ENCODE peak calls at places on chromosomes 11 and 22, in six cellular contexts. Q is astrocyte of the cerebellum, A is Peyer's patch, T is PC-9, P is kidney epithelial cell, S is neural progenitor cell. C is an unnamed sample.

GRCh38 chr22:44338906-44339305 is 26.2 kb upstream of the SHISAL1 start:
- DNase-seq in S (no peak), P (no peak), T (no peak), Q (no peak), A (no peak), C (no peak)

GRCh38 chr11:106493751-106494150 is 416.3 kb downstream of the AASDHPPT start:
- DNase-seq in P (no peak), S (no peak), T (no peak), Q (peak), A (no peak), C (peak)

GRCh38 chr11:128052912-128053641 is 534.3 kb downstream of the ETS1 start:
- DNase-seq in A (no peak), S (no peak), P (peak), Q (no peak), T (peak), C (peak)

GRCh38 chr11:132347156-132348090 is 977.0 kb downstream of the NTM start:
- DNase-seq in A (no peak), P (no peak), S (peak), T (no peak), Q (no peak), C (no peak)

GRCh38 chr11:35330924-35331323 is 88.4 kb downstream of the SLC1A2 start:
- DNase-seq in S (no peak), Q (no peak), A (peak), T (no peak), P (no peak), C (no peak)

GRCh38 chr22:38163844-38164577 is 17.6 kb downstream of the PLA2G6 start:
- DNase-seq in Q (no peak), A (peak), P (no peak), T (no peak), S (no peak), C (no peak)

GRCh38 chr11:15602042-15602441 is 487.3 kb downstream of the INSC start:
- DNase-seq in P (no peak), A (no peak), T (no peak), S (no peak), Q (no peak), C (no peak)

GRCh38 chr11:47083913-47084312 is 92.8 kb downstream of the ARFGAP2 start:
- DNase-seq in P (no peak), T (no peak), S (no peak), Q (no peak), A (no peak), C (peak)

GRCh38 chr11:11884774-11885481 is 43.2 kb downstream of the USP47 start:
- DNase-seq in S (no peak), Q (no peak), T (no peak), A (no peak), P (no peak), C (no peak)

GRCh38 chr22:21098099-21098671 is 52.4 kb downstream of the LRRC74B start:
- DNase-seq in A (no peak), P (no peak), T (no peak), S (no peak), Q (no peak), C (no peak)

GRCh38 chr11:16862733-16863132 is 124.3 kb downstream of the C11orf58 start:
- DNase-seq in P (no peak), A (no peak), Q (no peak), S (no peak), T (no peak), C (peak)

GRCh38 chr11:1148752-1149180 is 9.0 kb upstream of the MUC5AC start:
- DNase-seq in T (no peak), Q (no peak), S (no peak), A (peak), P (no peak), C (no peak)

GRCh38 chr22:32584650-32585049 is 110.0 kb downstream of the FBXO7 start:
- DNase-seq in Q (peak), A (peak), S (no peak), P (no peak), T (no peak), C (peak)

GRCh38 chr11:34053161-34053686 is 1.7 kb downstream of the CAPRIN1 start:
- DNase-seq in T (peak), Q (peak), S (peak), P (no peak), A (peak), C (peak)

GRCh38 chr11:86418929-86419328 is 44.2 kb downstream of the CCDC81 start:
- DNase-seq in S (peak), T (no peak), P (no peak), A (no peak), Q (no peak), C (peak)

GRCh38 chr22:39448205-39449054 is 8.4 kb upstream of the MGAT3 start:
- DNase-seq in P (no peak), S (no peak), Q (no peak), T (peak), A (peak), C (no peak)

GRCh38 chr22:18133452-18133851 is 16.5 kb upstream of the USP18 start:
- DNase-seq in Q (no peak), A (no peak), S (no peak), T (no peak), P (no peak), C (peak)

GRCh38 chr11:63875506-63875905 is 36.6 kb downstream of the MARK2 start:
- DNase-seq in Q (no peak), S (no peak), T (no peak), A (no peak), P (no peak), C (no peak)

GRCh38 chr22:43127166-43127908 is 15.9 kb downstream of the MCAT start:
- DNase-seq in A (peak), P (no peak), S (no peak), T (peak), Q (no peak), C (no peak)

GRCh38 chr11:46381836-46382643 is 571 bp downstream of the MDK start:
- DNase-seq in T (peak), Q (no peak), A (no peak), S (peak), P (no peak), C (no peak)

GRCh38 chr22:25668437-25668836 is 73.6 kb upstream of the MYO18B start:
- DNase-seq in Q (peak), S (no peak), T (no peak), A (no peak), P (no peak), C (peak)

GRCh38 chr11:117020287-117020686 is 77.9 kb downstream of the SIK3 start:
- DNase-seq in S (no peak), A (peak), Q (no peak), T (no peak), P (no peak), C (no peak)

GRCh38 chr11:130979386-130979972 is 63.2 kb upstream of the SNX19 start:
- DNase-seq in T (no peak), S (peak), P (no peak), A (no peak), Q (peak), C (peak)

GRCh38 chr22:40156001-40156516 is 21.7 kb upstream of the TNRC6B start:
- DNase-seq in T (peak), A (peak), P (peak), S (no peak), Q (no peak), C (peak)

GRCh38 chr11:75476716-75477613 is 44.0 kb upstream of the KLHL35 start:
- DNase-seq in T (no peak), S (no peak), P (no peak), Q (no peak), A (no peak), C (no peak)

GRCh38 chr11:70707821-70708220 is 309.5 kb downstream of the CTTN start:
- DNase-seq in A (no peak), T (no peak), P (no peak), S (no peak), Q (no peak), C (no peak)

GRCh38 chr11:128610765-128611617 is 23.6 kb upstream of the ETS1 start:
- DNase-seq in Q (no peak), S (no peak), T (no peak), P (no peak), A (peak), C (no peak)

GRCh38 chr11:10004526-10005113 is 289.4 kb downstream of the SBF2 start:
- DNase-seq in S (no peak), T (peak), P (no peak), A (no peak), Q (no peak), C (no peak)

GRCh38 chr11:10005955-10006525 is 288.0 kb downstream of the SBF2 start:
- DNase-seq in S (no peak), T (no peak), P (no peak), Q (no peak), A (no peak), C (no peak)

DNA sequence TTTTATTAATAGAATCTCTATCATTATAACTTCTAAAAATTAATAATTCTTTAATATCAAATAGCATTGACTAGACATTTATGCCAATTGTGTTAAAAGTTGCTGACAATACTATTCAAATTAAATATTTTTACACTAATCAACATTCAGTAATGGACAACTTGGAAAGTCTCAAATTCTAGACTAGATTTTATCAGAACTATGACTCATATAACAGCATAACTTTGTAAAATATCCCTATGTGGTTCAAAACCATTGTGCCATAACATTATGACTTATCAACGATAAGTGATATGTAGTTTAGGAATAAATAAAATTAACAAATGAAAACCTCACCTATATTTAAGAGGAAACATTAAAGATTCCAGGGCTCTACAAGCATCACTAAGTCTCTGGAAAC is 291.8 kb downstream of the SBF2 start:
- DNase-seq in Q (no peak), T (no peak), P (no peak), S (no peak), A (no peak), C (peak)
- H3K4me3 ChIP-seq in Q (no peak), T (no peak), P (no peak), S (no peak), A (no peak), C (no peak)

GRCh38 chr11:118417801-118418200 is 16.4 kb downstream of the ATP5MG start:
- DNase-seq in P (peak), A (no peak), T (no peak), S (no peak), Q (no peak), C (no peak)
- TF ChIP-seq CTCF in P (no peak), A (no peak), T (no peak), S (no peak), Q (no peak), C (no peak)

DNA sequence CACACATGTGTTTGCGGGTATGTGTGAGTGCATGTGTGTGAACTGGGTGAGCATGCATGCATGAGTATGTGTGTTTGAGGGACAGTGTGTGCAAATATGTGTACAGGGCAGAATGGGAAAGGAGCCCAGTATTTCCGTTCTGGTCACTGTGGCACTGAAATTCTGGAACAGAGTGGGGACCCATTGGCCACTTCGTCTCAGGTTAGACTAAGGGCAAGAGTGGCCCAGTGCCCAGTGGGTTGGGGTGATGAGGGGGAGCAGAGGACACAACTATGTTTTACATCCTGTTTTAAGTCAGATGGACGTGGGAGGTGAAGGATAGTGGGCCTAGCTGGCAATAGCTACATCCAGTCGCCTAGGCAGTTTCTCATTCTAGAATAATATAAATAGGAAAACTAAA is 438.5 kb downstream of the DYNC2H1 start:
- DNase-seq in S (no peak), Q (no peak), T (no peak), A (no peak), P (no peak), C (no peak)
- H3K4me3 ChIP-seq in S (no peak), Q (no peak), T (no peak), A (no peak), P (no peak), C (no peak)

GRCh38 chr11:123901867-123902266 is at the start of gene OR8D4:
- DNase-seq in T (no peak), P (no peak), A (no peak), S (no peak), Q (no peak), C (no peak)
- TF ChIP-seq CTCF in T (no peak), P (no peak), A (no peak), S (no peak), Q (no peak), C (no peak)

GRCh38 chr22:19766506-19767426 is 6.2 kb downstream of the TBX1 start:
- DNase-seq in A (peak), Q (no peak), S (peak), T (peak), P (no peak), C (no peak)

GRCh38 chr22:19766235-19766505 is 5.6 kb downstream of the TBX1 start:
- DNase-seq in S (peak), Q (no peak), A (no peak), P (no peak), T (no peak), C (no peak)

GRCh38 chr22:19764636-19765476 is 4.3 kb downstream of the TBX1 start:
- DNase-seq in P (no peak), T (no peak), S (peak), A (no peak), Q (no peak), C (no peak)

GRCh38 chr22:19764050-19764593 is 3.5 kb downstream of the TBX1 start:
- DNase-seq in P (no peak), Q (no peak), S (peak), A (no peak), T (no peak), C (no peak)

GRCh38 chr22:19765477-19766234 is 5.1 kb downstream of the TBX1 start:
- DNase-seq in T (no peak), A (no peak), Q (no peak), P (no peak), S (peak), C (no peak)
- H3K4me3 ChIP-seq in T (no peak), A (no peak), Q (no peak), P (no peak), S (peak), C (no peak)

GRCh38 chr11:118868659-118869058 is 15.0 kb upstream of the CXCR5 start:
- DNase-seq in T (no peak), A (peak), P (no peak), Q (no peak), S (no peak), C (no peak)

GRCh38 chr11:118873804-118874203 is 9.9 kb upstream of the CXCR5 start:
- DNase-seq in T (no peak), P (no peak), S (no peak), A (no peak), Q (no peak), C (no peak)

GRCh38 chr11:118872403-118872821 is 11.3 kb upstream of the CXCR5 start:
- DNase-seq in T (no peak), A (peak), Q (no peak), P (no peak), S (no peak), C (no peak)

GRCh38 chr11:118876261-118876660 is 7.4 kb upstream of the CXCR5 start:
- DNase-seq in A (peak), S (no peak), T (no peak), P (no peak), Q (no peak), C (no peak)

DNA sequence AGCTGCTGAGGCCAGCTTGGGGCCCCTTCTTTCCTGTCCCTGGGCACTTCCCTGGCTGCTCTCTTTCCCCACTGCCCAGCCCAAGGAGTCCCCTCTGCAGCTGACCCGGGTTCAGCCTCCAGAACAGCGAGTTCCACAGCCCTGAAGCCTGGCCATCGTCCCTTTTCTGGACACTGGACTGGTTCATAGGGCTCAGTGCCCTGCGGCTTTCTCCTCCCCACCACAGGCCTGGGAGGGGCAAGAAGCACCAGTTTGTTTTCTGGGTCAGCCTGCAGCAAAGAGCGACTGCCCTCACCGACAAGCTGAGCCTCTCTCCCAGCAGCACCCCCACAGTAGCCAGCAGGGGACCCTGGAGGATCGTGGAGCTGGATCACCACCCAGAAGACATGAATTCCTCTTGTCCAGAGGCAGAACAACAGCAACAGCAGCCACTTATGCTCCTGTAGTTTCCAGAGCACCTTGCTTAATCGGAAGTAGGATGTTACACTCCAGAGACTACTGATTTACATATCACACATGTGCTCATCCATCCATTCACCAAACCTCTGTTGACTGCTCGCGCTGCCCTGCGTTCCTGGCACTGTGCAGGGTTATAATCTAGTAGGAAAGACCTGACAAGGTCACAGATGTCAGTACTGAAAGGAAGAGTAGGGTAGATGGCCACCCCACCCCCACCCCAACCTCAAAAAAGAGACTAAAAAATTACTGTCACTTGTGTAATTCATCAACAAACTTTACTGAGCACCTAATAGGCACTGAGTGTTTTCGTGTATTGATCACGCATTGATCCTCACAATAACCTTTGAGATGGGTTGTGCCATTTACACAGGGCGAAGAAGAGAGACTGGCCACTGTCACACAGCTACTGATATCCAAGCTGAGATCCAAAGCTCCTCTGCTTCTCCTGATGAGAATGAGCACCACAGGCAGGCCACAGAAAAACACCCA is 13.0 kb upstream of the CXCR5 start:
- DNase-seq in P (peak), T (peak), A (peak), Q (no peak), S (peak), C (peak)
- TF ChIP-seq CTCF in P (peak), T (no peak), A (no peak), Q (peak), S (no peak), C (peak)

GRCh38 chr11:2267871-2268825 is 2.2 kb downstream of the ASCL2 start:
- DNase-seq in T (no peak), A (peak), P (no peak), S (no peak), Q (no peak), C (no peak)

GRCh38 chr11:2270322-2271076 is at the start of gene ASCL2:
- DNase-seq in S (peak), P (no peak), T (no peak), A (peak), Q (no peak), C (no peak)

GRCh38 chr11:2271077-2271326 is 614 bp upstream of the ASCL2 start:
- DNase-seq in S (peak), Q (no peak), P (no peak), A (peak), T (no peak), C (no peak)

GRCh38 chr11:2268911-2269600 is 1.3 kb downstream of the ASCL2 start:
- DNase-seq in P (no peak), S (peak), Q (no peak), T (peak), A (peak), C (peak)

GRCh38 chr11:2269601-2270321 is 627 bp downstream of the ASCL2 start:
- DNase-seq in A (peak), P (peak), T (no peak), Q (no peak), S (peak), C (peak)
- H3K4me3 ChIP-seq in A (peak), P (no peak), T (peak), Q (no peak), S (peak), C (no peak)

GRCh38 chr11:43578346-43579170 is 102.0 kb upstream of the HSD17B12 start:
- DNase-seq in Q (no peak), P (no peak), S (no peak), T (no peak), A (no peak), C (no peak)

GRCh38 chr11:43579171-43579918 is 101.2 kb upstream of the HSD17B12 start:
- DNase-seq in A (no peak), P (no peak), S (peak), Q (no peak), T (peak), C (no peak)

GRCh38 chr11:43581370-43582023 is 99.0 kb upstream of the HSD17B12 start:
- DNase-seq in S (no peak), T (no peak), P (no peak), A (no peak), Q (no peak), C (no peak)

GRCh38 chr11:43580735-43581369 is 99.7 kb upstream of the HSD17B12 start:
- DNase-seq in Q (no peak), S (peak), A (no peak), P (no peak), T (no peak), C (no peak)

GRCh38 chr11:43579919-43580276 is 100.6 kb upstream of the HSD17B12 start:
- DNase-seq in T (no peak), A (no peak), Q (no peak), S (peak), P (no peak), C (no peak)
- TF ChIP-seq CTCF in T (no peak), A (no peak), Q (no peak), S (no peak), P (no peak), C (no peak)

GRCh38 chr11:32792948-32793475 is 1.4 kb downstream of the CCDC73 start:
- DNase-seq in Q (peak), P (peak), A (peak), S (peak), T (peak), C (peak)
- H3K4me3 ChIP-seq in Q (no peak), P (no peak), A (no peak), S (peak), T (peak), C (no peak)

GRCh38 chr22:27032121-27032761 is 374.9 kb downstream of the MIAT start:
- DNase-seq in P (no peak), Q (no peak), T (no peak), A (no peak), S (peak), C (peak)
- TF ChIP-seq CTCF in P (peak), Q (peak), T (no peak), A (no peak), S (peak), C (peak)

C was measured in choroid plexus epithelial cell.